ENCODE peak calls at places on chromosomes 11 and 22, in seven cellular contexts. One of them, this sample, is unnamed.

GRCh38 chr22:40721266-40721665 is 42.0 kb downstream of the MCHR1 start:
- DNase-seq in NCI-H1092 treated with DMSO at 0.1 percent for 48 hours: peak
- DNase-seq in T1000: no peak
- DNase-seq in body of pancreas: no peak
- DNase-seq in T follicular helper cell: no peak
- DNase-seq in heart left ventricle: no peak
- DNase-seq in NCI-H460: peak
- DNase-seq in this sample: peak

GRCh38 chr11:66429983-66430602 is 8.6 kb downstream of the MRPL11 start:
- DNase-seq in NCI-H1092 treated with DMSO at 0.1 percent for 48 hours: peak
- DNase-seq in T1000: peak
- DNase-seq in body of pancreas: peak
- DNase-seq in T follicular helper cell: peak
- DNase-seq in heart left ventricle: peak
- DNase-seq in NCI-H460: peak
- DNase-seq in this sample: peak

GRCh38 chr11:109658169-109658568 is 236.2 kb downstream of the C11orf87 start:
- DNase-seq in NCI-H1092 treated with DMSO at 0.1 percent for 48 hours: no peak
- DNase-seq in T1000: no peak
- DNase-seq in body of pancreas: no peak
- DNase-seq in T follicular helper cell: no peak
- DNase-seq in heart left ventricle: no peak
- DNase-seq in NCI-H460: no peak
- DNase-seq in this sample: no peak

GRCh38 chr11:555500-556174 is 4.9 kb downstream of the LMNTD2 start:
- DNase-seq in NCI-H1092 treated with DMSO at 0.1 percent for 48 hours: no peak
- DNase-seq in T1000: no peak
- DNase-seq in body of pancreas: no peak
- DNase-seq in T follicular helper cell: no peak
- DNase-seq in heart left ventricle: peak
- DNase-seq in NCI-H460: no peak
- DNase-seq in this sample: no peak

GRCh38 chr22:45310331-45311032 is 748 bp downstream of the FAM118A start:
- DNase-seq in NCI-H1092 treated with DMSO at 0.1 percent for 48 hours: no peak
- DNase-seq in T1000: no peak
- DNase-seq in body of pancreas: no peak
- DNase-seq in T follicular helper cell: no peak
- DNase-seq in heart left ventricle: peak
- DNase-seq in NCI-H460: no peak
- DNase-seq in this sample: no peak

GRCh38 chr22:22397875-22398524 is 110.5 kb downstream of the ZNF280B start:
- DNase-seq in NCI-H1092 treated with DMSO at 0.1 percent for 48 hours: no peak
- DNase-seq in T1000: no peak
- DNase-seq in body of pancreas: no peak
- DNase-seq in T follicular helper cell: no peak
- DNase-seq in heart left ventricle: peak
- DNase-seq in NCI-H460: no peak
- DNase-seq in this sample: no peak

GRCh38 chr22:29757096-29757495 is 9.7 kb downstream of the ZMAT5 start:
- DNase-seq in NCI-H1092 treated with DMSO at 0.1 percent for 48 hours: no peak
- DNase-seq in T1000: no peak
- DNase-seq in body of pancreas: no peak
- DNase-seq in T follicular helper cell: no peak
- DNase-seq in heart left ventricle: no peak
- DNase-seq in NCI-H460: no peak
- DNase-seq in this sample: no peak

GRCh38 chr11:87596176-87596575 is 558.4 kb downstream of the TMEM135 start:
- DNase-seq in NCI-H1092 treated with DMSO at 0.1 percent for 48 hours: no peak
- DNase-seq in T1000: no peak
- DNase-seq in body of pancreas: no peak
- DNase-seq in T follicular helper cell: no peak
- DNase-seq in heart left ventricle: no peak
- DNase-seq in NCI-H460: no peak
- DNase-seq in this sample: no peak